ENCODE peak calls at places on chromosomes 5 and 9, in nine cellular contexts. One of them, this sample, is unnamed.

GRCh38 chr9:16243798-16244197 is 626.7 kb downstream of the BNC2 start:
- DNase-seq in D341Med: no peak
- DNase-seq in activated CD4-positive, alpha-beta T cell treated with anti-CD3 and anti-CD28 coated beads, Interleukin-2, amount 50 U/mL, for 24 hours: no peak
- DNase-seq in cardiac fibroblast: no peak
- DNase-seq in left colon: no peak
- DNase-seq in mesothelial cell of epicardium: no peak
- DNase-seq in iPS-NIHi11: peak; percentile 62
- DNase-seq in lower leg skin: no peak
- DNase-seq in stimulated activated naive B cell treated with anti-CD40 and anti-IgM and Interleukin-4, amounts not matched to agents 10 μg/mL and 1 μg/mL and 100 μg/mL, for 72 hours: no peak
- DNase-seq in this sample: peak; percentile 71

GRCh38 chr9:119801311-119801710 is 432.1 kb upstream of the BRINP1 start:
- DNase-seq in D341Med: no peak
- DNase-seq in activated CD4-positive, alpha-beta T cell treated with anti-CD3 and anti-CD28 coated beads, Interleukin-2, amount 50 U/mL, for 24 hours: no peak
- DNase-seq in cardiac fibroblast: no peak
- DNase-seq in left colon: no peak
- DNase-seq in mesothelial cell of epicardium: no peak
- DNase-seq in iPS-NIHi11: no peak
- DNase-seq in lower leg skin: no peak
- DNase-seq in stimulated activated naive B cell treated with anti-CD40 and anti-IgM and Interleukin-4, amounts not matched to agents 10 μg/mL and 1 μg/mL and 100 μg/mL, for 72 hours: no peak
- DNase-seq in this sample: no peak

GRCh38 chr5:84383296-84383815 is 1.3 kb downstream of the EDIL3 start:
- DNase-seq in D341Med: no peak
- DNase-seq in activated CD4-positive, alpha-beta T cell treated with anti-CD3 and anti-CD28 coated beads, Interleukin-2, amount 50 U/mL, for 24 hours: no peak
- DNase-seq in cardiac fibroblast: no peak
- DNase-seq in left colon: no peak
- DNase-seq in mesothelial cell of epicardium: no peak
- DNase-seq in iPS-NIHi11: no peak
- DNase-seq in lower leg skin: no peak
- DNase-seq in stimulated activated naive B cell treated with anti-CD40 and anti-IgM and Interleukin-4, amounts not matched to agents 10 μg/mL and 1 μg/mL and 100 μg/mL, for 72 hours: no peak
- DNase-seq in this sample: peak; percentile 20

GRCh38 chr9:73643379-73644013 is 491.8 kb downstream of the ANXA1 start:
- DNase-seq in D341Med: no peak
- DNase-seq in activated CD4-positive, alpha-beta T cell treated with anti-CD3 and anti-CD28 coated beads, Interleukin-2, amount 50 U/mL, for 24 hours: no peak
- DNase-seq in cardiac fibroblast: peak; percentile 14
- DNase-seq in left colon: no peak
- DNase-seq in mesothelial cell of epicardium: no peak
- DNase-seq in iPS-NIHi11: no peak
- DNase-seq in lower leg skin: no peak
- DNase-seq in stimulated activated naive B cell treated with anti-CD40 and anti-IgM and Interleukin-4, amounts not matched to agents 10 μg/mL and 1 μg/mL and 100 μg/mL, for 72 hours: no peak
- DNase-seq in this sample: no peak

GRCh38 chr5:39547548-39548154 is 122.9 kb upstream of the DAB2 start:
- DNase-seq in D341Med: peak; percentile 35
- DNase-seq in activated CD4-positive, alpha-beta T cell treated with anti-CD3 and anti-CD28 coated beads, Interleukin-2, amount 50 U/mL, for 24 hours: no peak
- DNase-seq in cardiac fibroblast: peak; percentile 85
- DNase-seq in left colon: no peak
- DNase-seq in mesothelial cell of epicardium: no peak
- DNase-seq in iPS-NIHi11: peak; percentile 38
- DNase-seq in lower leg skin: no peak
- DNase-seq in stimulated activated naive B cell treated with anti-CD40 and anti-IgM and Interleukin-4, amounts not matched to agents 10 μg/mL and 1 μg/mL and 100 μg/mL, for 72 hours: no peak
- DNase-seq in this sample: peak; percentile 41

GRCh38 chr9:132141364-132141947 is 20.4 kb upstream of the NTNG2 start:
- DNase-seq in D341Med: no peak
- DNase-seq in activated CD4-positive, alpha-beta T cell treated with anti-CD3 and anti-CD28 coated beads, Interleukin-2, amount 50 U/mL, for 24 hours: no peak
- DNase-seq in cardiac fibroblast: no peak
- DNase-seq in left colon: no peak
- DNase-seq in mesothelial cell of epicardium: no peak
- DNase-seq in iPS-NIHi11: peak; percentile 57
- DNase-seq in lower leg skin: no peak
- DNase-seq in stimulated activated naive B cell treated with anti-CD40 and anti-IgM and Interleukin-4, amounts not matched to agents 10 μg/mL and 1 μg/mL and 100 μg/mL, for 72 hours: no peak
- DNase-seq in this sample: peak; percentile 77

GRCh38 chr5:76785493-76785892 is 33.3 kb upstream of the F2RL1 start:
- DNase-seq in D341Med: no peak
- DNase-seq in activated CD4-positive, alpha-beta T cell treated with anti-CD3 and anti-CD28 coated beads, Interleukin-2, amount 50 U/mL, for 24 hours: no peak
- DNase-seq in cardiac fibroblast: peak; percentile 70
- DNase-seq in left colon: peak; percentile 52
- DNase-seq in mesothelial cell of epicardium: no peak
- DNase-seq in iPS-NIHi11: no peak
- DNase-seq in lower leg skin: no peak
- DNase-seq in stimulated activated naive B cell treated with anti-CD40 and anti-IgM and Interleukin-4, amounts not matched to agents 10 μg/mL and 1 μg/mL and 100 μg/mL, for 72 hours: no peak
- DNase-seq in this sample: no peak

GRCh38 chr5:97528941-97529340 is 345.9 kb upstream of the RIOK2 start:
- DNase-seq in D341Med: no peak
- DNase-seq in activated CD4-positive, alpha-beta T cell treated with anti-CD3 and anti-CD28 coated beads, Interleukin-2, amount 50 U/mL, for 24 hours: no peak
- DNase-seq in cardiac fibroblast: peak; percentile 86
- DNase-seq in left colon: no peak
- DNase-seq in mesothelial cell of epicardium: no peak
- DNase-seq in iPS-NIHi11: no peak
- DNase-seq in lower leg skin: no peak
- DNase-seq in stimulated activated naive B cell treated with anti-CD40 and anti-IgM and Interleukin-4, amounts not matched to agents 10 μg/mL and 1 μg/mL and 100 μg/mL, for 72 hours: no peak
- DNase-seq in this sample: no peak

GRCh38 chr9:136016221-136016881 is 55.2 kb upstream of the UBAC1 start:
- DNase-seq in D341Med: no peak
- DNase-seq in activated CD4-positive, alpha-beta T cell treated with anti-CD3 and anti-CD28 coated beads, Interleukin-2, amount 50 U/mL, for 24 hours: no peak
- DNase-seq in cardiac fibroblast: no peak
- DNase-seq in left colon: no peak
- DNase-seq in mesothelial cell of epicardium: no peak
- DNase-seq in iPS-NIHi11: no peak
- DNase-seq in lower leg skin: no peak
- DNase-seq in stimulated activated naive B cell treated with anti-CD40 and anti-IgM and Interleukin-4, amounts not matched to agents 10 μg/mL and 1 μg/mL and 100 μg/mL, for 72 hours: no peak
- DNase-seq in this sample: no peak

GRCh38 chr5:68251386-68251785 is 35.8 kb downstream of the PIK3R1 start:
- DNase-seq in D341Med: no peak
- DNase-seq in activated CD4-positive, alpha-beta T cell treated with anti-CD3 and anti-CD28 coated beads, Interleukin-2, amount 50 U/mL, for 24 hours: peak; percentile 28
- DNase-seq in cardiac fibroblast: peak; percentile 48
- DNase-seq in left colon: no peak
- DNase-seq in mesothelial cell of epicardium: no peak
- DNase-seq in iPS-NIHi11: peak; percentile 23
- DNase-seq in lower leg skin: no peak
- DNase-seq in stimulated activated naive B cell treated with anti-CD40 and anti-IgM and Interleukin-4, amounts not matched to agents 10 μg/mL and 1 μg/mL and 100 μg/mL, for 72 hours: no peak
- DNase-seq in this sample: no peak

GRCh38 chr5:168301593-168302388 is 10.3 kb downstream of the WWC1 start:
- DNase-seq in D341Med: no peak
- DNase-seq in activated CD4-positive, alpha-beta T cell treated with anti-CD3 and anti-CD28 coated beads, Interleukin-2, amount 50 U/mL, for 24 hours: no peak
- DNase-seq in cardiac fibroblast: no peak
- DNase-seq in left colon: peak; percentile 85
- DNase-seq in mesothelial cell of epicardium: no peak
- DNase-seq in iPS-NIHi11: peak; percentile 34
- DNase-seq in lower leg skin: no peak
- DNase-seq in stimulated activated naive B cell treated with anti-CD40 and anti-IgM and Interleukin-4, amounts not matched to agents 10 μg/mL and 1 μg/mL and 100 μg/mL, for 72 hours: no peak
- DNase-seq in this sample: no peak

GRCh38 chr5:172683696-172684464 is 42.8 kb downstream of the NEURL1B start:
- DNase-seq in D341Med: no peak
- DNase-seq in activated CD4-positive, alpha-beta T cell treated with anti-CD3 and anti-CD28 coated beads, Interleukin-2, amount 50 U/mL, for 24 hours: peak; percentile 19
- DNase-seq in cardiac fibroblast: no peak
- DNase-seq in left colon: no peak
- DNase-seq in mesothelial cell of epicardium: no peak
- DNase-seq in iPS-NIHi11: peak; percentile 82
- DNase-seq in lower leg skin: no peak
- DNase-seq in stimulated activated naive B cell treated with anti-CD40 and anti-IgM and Interleukin-4, amounts not matched to agents 10 μg/mL and 1 μg/mL and 100 μg/mL, for 72 hours: peak; percentile 39
- DNase-seq in this sample: no peak

GRCh38 chr5:7869474-7870136 is 657 bp downstream of the MTRR start:
- DNase-seq in D341Med: peak; percentile 54
- DNase-seq in activated CD4-positive, alpha-beta T cell treated with anti-CD3 and anti-CD28 coated beads, Interleukin-2, amount 50 U/mL, for 24 hours: no peak
- DNase-seq in cardiac fibroblast: peak; percentile 14
- DNase-seq in left colon: no peak
- DNase-seq in mesothelial cell of epicardium: peak; percentile 50
- DNase-seq in iPS-NIHi11: peak; percentile 19
- DNase-seq in lower leg skin: no peak
- DNase-seq in stimulated activated naive B cell treated with anti-CD40 and anti-IgM and Interleukin-4, amounts not matched to agents 10 μg/mL and 1 μg/mL and 100 μg/mL, for 72 hours: no peak
- DNase-seq in this sample: no peak

This sample was measured in neuronal stem cell.